ENCODE peak calls at places on chromosomes 16 and 17, in four cellular contexts. Z is CD4-positive, alpha-beta T cell; R is fibroblast of lung; I is stomach. J is an unnamed sample.
A peak's percentile ranks its signal among the peaks of the same experiment; 100 is the strongest.

GRCh38 chr17:71117461-71117860 is 948.1 kb downstream of the KCNJ2 start:
- DNase-seq in Z (no peak), R (peak; percentile 73), I (no peak), J (no peak)

GRCh38 chr17:64200080-64201042 is 62.7 kb downstream of the TEX2 start:
- DNase-seq in Z (no peak), R (peak; percentile 75), I (no peak), J (no peak)

GRCh38 chr17:72118588-72119279 is 2.1 kb upstream of the SOX9 start:
- DNase-seq in Z (no peak), R (peak; percentile 84), I (peak; percentile 75), J (peak; percentile 61)

GRCh38 chr17:79627766-79628690 is 17.2 kb upstream of the RBFOX3 start:
- DNase-seq in Z (no peak), R (no peak), I (peak; percentile 18), J (no peak)

GRCh38 chr17:70929226-70929625 is 759.9 kb downstream of the KCNJ2 start:
- DNase-seq in Z (no peak), R (peak; percentile 15), I (no peak), J (no peak)

GRCh38 chr17:40079545-40079944 is 16.8 kb downstream of the THRA start:
- DNase-seq in Z (no peak), R (no peak), I (no peak), J (no peak)

GRCh38 chr17:82942166-82943130 is 102.6 kb upstream of the ZNF750 start:
- DNase-seq in Z (no peak), R (no peak), I (no peak), J (no peak)

GRCh38 chr17:32497431-32498205 is 10.8 kb downstream of the CDK5R1 start:
- DNase-seq in Z (no peak), R (peak; percentile 41), I (no peak), J (no peak)

GRCh38 chr16:68902376-68903345 is 59.3 kb downstream of the TANGO6 start:
- DNase-seq in Z (no peak), R (peak; percentile 40), I (no peak), J (peak; percentile 53)

GRCh38 chr17:36123431-36123830 is 19.8 kb downstream of the CCL4 start:
- DNase-seq in Z (no peak), R (no peak), I (no peak), J (no peak)

GRCh38 chr17:13544755-13545154 is 57.0 kb downstream of the HS3ST3A1 start:
- DNase-seq in Z (no peak), R (no peak), I (no peak), J (no peak)

GRCh38 chr16:57884655-57885133 is 82.4 kb upstream of the KIFC3 start:
- DNase-seq in Z (no peak), R (no peak), I (no peak), J (no peak)

GRCh38 chr17:1398028-1398427 is 2.0 kb downstream of the YWHAE start:
- DNase-seq in Z (no peak), R (no peak), I (no peak), J (no peak)

GRCh38 chr17:9032583-9032982 is 11.3 kb downstream of the NTN1 start:
- DNase-seq in Z (no peak), R (no peak), I (no peak), J (no peak)

GRCh38 chr17:6455321-6455705 is 11.1 kb downstream of the PIMREG start:
- DNase-seq in Z (peak; percentile 44), R (peak; percentile 35), I (peak; percentile 60), J (no peak)

GRCh38 chr17:71118039-71118438 is 948.7 kb downstream of the KCNJ2 start:
- DNase-seq in Z (no peak), R (peak; percentile 19), I (no peak), J (peak; percentile 70)

GRCh38 chr17:14737984-14738651 is 437.2 kb downstream of the HS3ST3B1 start:
- DNase-seq in Z (no peak), R (peak; percentile 82), I (peak; percentile 36), J (peak; percentile 99)

GRCh38 chr17:48678141-48678971 is 44.0 kb downstream of the PRAC1 start:
- DNase-seq in Z (peak; percentile 50), R (peak; percentile 16), I (peak; percentile 71), J (peak; percentile 66)

GRCh38 chr16:11319529-11320146 is 25.6 kb upstream of the RMI2 start:
- DNase-seq in Z (no peak), R (no peak), I (peak; percentile 46), J (no peak)

GRCh38 chr17:61540870-61541269 is 50.1 kb downstream of the NACA2 start:
- DNase-seq in Z (no peak), R (no peak), I (no peak), J (no peak)

GRCh38 chr17:19386276-19386863 is 620 bp downstream of the MFAP4 start:
- DNase-seq in Z (no peak), R (peak; percentile 82), I (peak; percentile 51), J (peak; percentile 88)

GRCh38 chr17:76515291-76515949 is 14.2 kb upstream of the RHBDF2 start:
- DNase-seq in Z (peak; percentile 79), R (peak; percentile 96), I (peak; percentile 58), J (no peak)

GRCh38 chr17:39223907-39224777 is 1.6 kb downstream of the STAC2 start:
- DNase-seq in Z (no peak), R (no peak), I (no peak), J (no peak)

GRCh38 chr16:85172465-85173071 is 60.3 kb upstream of the CIBAR2 start:
- DNase-seq in Z (no peak), R (peak; percentile 41), I (no peak), J (no peak)

GRCh38 chr16:75566040-75566888 is at the start of gene GABARAPL2:
- DNase-seq in Z (peak; percentile 87), R (peak; percentile 60), I (peak; percentile 86), J (peak; percentile 73)

DNA sequence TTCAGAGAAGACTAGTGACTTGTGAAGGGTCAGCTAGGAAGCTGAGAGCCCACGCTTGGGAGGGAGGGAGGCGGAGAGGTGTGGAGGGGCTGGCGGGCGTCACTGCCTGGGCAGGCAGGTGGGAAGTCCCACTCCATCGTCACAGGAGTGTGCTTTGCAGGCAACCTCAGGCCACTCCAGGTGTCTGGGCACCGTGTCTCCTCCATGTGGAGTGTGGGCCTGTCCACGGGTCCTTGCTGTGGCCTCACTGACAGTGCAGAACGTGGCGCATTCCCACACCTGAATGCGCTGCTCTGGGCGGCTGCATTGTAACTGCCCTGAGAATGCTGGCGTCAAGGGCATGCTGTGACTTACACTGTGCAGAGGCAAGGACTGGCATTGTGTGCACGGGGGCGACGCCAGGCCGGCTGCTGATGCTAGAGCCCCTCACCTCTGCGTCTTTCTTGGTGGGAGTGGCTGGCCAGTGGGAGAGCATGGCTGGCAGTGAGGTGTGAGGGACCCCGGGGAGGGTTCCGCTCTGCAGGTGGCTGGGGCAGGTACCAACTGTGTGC is 66.4 kb downstream of the BANP start:
- DNase-seq in Z (no peak), R (no peak), I (no peak), J (no peak)
- TF ChIP-seq CTCF in Z (no peak), R (no peak), I (no peak), J (no peak)

GRCh38 chr16:86467490-86467889 is 42.8 kb upstream of the FOXF1 start:
- DNase-seq in Z (no peak), R (no peak), I (no peak), J (no peak)

GRCh38 chr16:86464044-86464443 is 46.3 kb upstream of the FOXF1 start:
- DNase-seq in Z (no peak), R (no peak), I (no peak), J (no peak)

GRCh38 chr16:86470964-86471363 is 39.4 kb upstream of the FOXF1 start:
- DNase-seq in Z (no peak), R (no peak), I (no peak), J (no peak)

GRCh38 chr16:86465434-86465833 is 44.9 kb upstream of the FOXF1 start:
- DNase-seq in Z (no peak), R (no peak), I (no peak), J (no peak)

GRCh38 chr16:86466695-86467406 is 43.5 kb upstream of the FOXF1 start:
- DNase-seq in Z (no peak), R (peak; percentile 94), I (no peak), J (no peak)
- H3K27ac ChIP-seq in Z (no peak overlapping the region), R (no peak overlapping the region), I (peak overlapping the region; percentile 43), J (no peak overlapping the region)

GRCh38 chr16:70465999-70466811 is 11.8 kb downstream of the FCSK start:
- DNase-seq in Z (no peak), R (no peak), I (no peak), J (no peak)

GRCh38 chr16:70467608-70468007 is 13.2 kb downstream of the FCSK start:
- DNase-seq in Z (no peak), R (no peak), I (no peak), J (no peak)

GRCh38 chr16:70468776-70469525 is 14.6 kb downstream of the FCSK start:
- DNase-seq in Z (no peak), R (no peak), I (no peak), J (no peak)

GRCh38 chr16:70466812-70467090 is 12.4 kb downstream of the FCSK start:
- DNase-seq in Z (no peak), R (no peak), I (no peak), J (no peak)

DNA sequence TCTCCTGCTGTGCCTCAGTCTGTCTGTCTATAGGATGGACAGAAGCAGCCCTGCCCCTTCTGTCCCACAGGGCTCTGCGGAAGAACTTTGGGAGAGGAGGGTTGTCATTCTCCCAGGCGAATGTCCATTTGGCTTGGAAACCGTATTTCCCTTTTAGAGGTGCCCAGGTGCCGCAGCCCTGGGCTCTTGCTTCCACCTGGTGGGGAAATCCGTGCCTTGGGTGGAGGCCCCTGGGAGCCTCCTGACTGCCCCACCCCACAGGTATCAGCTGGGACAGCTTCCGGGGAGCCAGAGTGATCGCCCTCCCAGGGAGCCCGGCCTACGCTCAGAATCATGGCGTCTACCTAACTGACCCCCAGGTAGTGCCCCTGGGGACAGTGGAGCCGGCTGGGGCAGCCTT is 12.7 kb downstream of the FCSK start:
- DNase-seq in Z (no peak), R (no peak), I (no peak), J (no peak)
- TF ChIP-seq CTCF in Z (no peak), R (no peak), I (no peak), J (no peak)

DNA sequence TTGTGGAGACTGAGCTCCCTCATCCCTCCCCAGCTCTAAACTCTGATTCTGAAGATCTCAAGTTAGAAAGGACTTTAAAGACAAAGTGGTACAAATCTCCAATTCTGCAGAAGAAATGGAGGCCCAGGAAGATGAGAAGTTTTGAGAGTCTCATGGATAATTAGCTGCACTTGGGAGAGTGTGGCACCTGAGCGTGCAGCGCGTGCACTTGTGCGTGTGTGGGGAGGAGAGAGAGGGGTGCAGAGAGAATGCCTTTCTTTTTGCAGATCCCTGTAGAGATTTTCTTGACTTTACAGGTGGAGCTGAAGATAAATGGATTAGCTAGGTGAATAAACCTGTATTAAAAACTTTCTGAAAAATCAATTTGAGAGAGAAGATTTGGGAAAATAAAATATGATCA is 14.8 kb upstream of the AKTIP start:
- DNase-seq in Z (no peak), R (no peak), I (no peak), J (no peak)
- H3K27ac ChIP-seq in Z (no peak overlapping the region), R (no peak overlapping the region), I (no peak overlapping the region), J (no peak overlapping the region)